ENCODE peak calls at places on chromosomes 2 and 18, in ten cellular contexts. D, J, M, R, K, T, O, P, I and E are unnamed samples.

GRCh38 chr2:44740678-44741077 is 200.8 kb upstream of the SIX3 start:
- DNase-seq in D (no peak), J (no peak), M (no peak), R (no peak), K (no peak), T (no peak), O (no peak), P (no peak), I (no peak), E (no peak)

GRCh38 chr2:214593723-214594122 is 182.9 kb downstream of the VWC2L start:
- DNase-seq in D (no peak), J (no peak), M (no peak), R (no peak), K (no peak), T (no peak), O (no peak), P (no peak), I (no peak), E (no peak)

GRCh38 chr2:233938676-233939370 is 21.6 kb downstream of the TRPM8 start:
- DNase-seq in D (no peak), J (no peak), M (no peak), R (no peak), K (no peak), T (no peak), O (no peak), P (peak), I (no peak), E (no peak)

GRCh38 chr2:64609229-64609994 is 44.3 kb downstream of the SERTAD2 start:
- DNase-seq in D (no peak), J (peak), M (peak), R (peak), K (peak), T (peak), O (no peak), P (peak), I (no peak), E (peak)

GRCh38 chr2:99550368-99550767 is 60.6 kb upstream of the REV1 start:
- DNase-seq in D (no peak), J (no peak), M (no peak), R (no peak), K (no peak), T (no peak), O (no peak), P (no peak), I (no peak), E (no peak)

GRCh38 chr2:229921101-229921891 is 513 bp downstream of the TRIP12 start:
- DNase-seq in D (no peak), J (peak), M (peak), R (peak), K (peak), T (peak), O (peak), P (peak), I (peak), E (no peak)

GRCh38 chr2:9972621-9973445 is 21.3 kb downstream of the GRHL1 start:
- DNase-seq in D (no peak), J (no peak), M (no peak), R (no peak), K (no peak), T (no peak), O (no peak), P (no peak), I (no peak), E (no peak)

GRCh38 chr2:150878347-150878746 is 383.3 kb downstream of the RBM43 start:
- DNase-seq in D (no peak), J (no peak), M (no peak), R (no peak), K (no peak), T (no peak), O (no peak), P (no peak), I (no peak), E (no peak)

GRCh38 chr2:833180-833579 is 117.5 kb upstream of the SNTG2 start:
- DNase-seq in D (no peak), J (no peak), M (no peak), R (peak), K (no peak), T (no peak), O (no peak), P (no peak), I (no peak), E (peak)

GRCh38 chr2:33111002-33111446 is 164.3 kb downstream of the LTBP1 start:
- DNase-seq in D (no peak), J (no peak), M (no peak), R (no peak), K (no peak), T (no peak), O (no peak), P (no peak), I (no peak), E (no peak)

GRCh38 chr2:71455741-71456569 is 2.6 kb downstream of the DYSF start:
- DNase-seq in D (no peak), J (no peak), M (no peak), R (no peak), K (no peak), T (peak), O (no peak), P (no peak), I (no peak), E (no peak)

GRCh38 chr2:134640494-134640893 is 78.3 kb downstream of the TMEM163 start:
- DNase-seq in D (no peak), J (no peak), M (no peak), R (no peak), K (no peak), T (no peak), O (no peak), P (no peak), I (no peak), E (no peak)

GRCh38 chr18:43887491-43887890 is 610.2 kb upstream of the SYT4 start:
- DNase-seq in D (no peak), J (no peak), M (no peak), R (no peak), K (no peak), T (no peak), O (no peak), P (no peak), I (no peak), E (no peak)

GRCh38 chr2:45345331-45346305 is 265.4 kb downstream of the SRBD1 start:
- DNase-seq in D (no peak), J (no peak), M (no peak), R (no peak), K (no peak), T (no peak), O (no peak), P (no peak), I (no peak), E (no peak)

GRCh38 chr2:54310314-54310713 is 54.3 kb upstream of the TSPYL6 start:
- DNase-seq in D (no peak), J (no peak), M (no peak), R (no peak), K (no peak), T (no peak), O (no peak), P (no peak), I (no peak), E (no peak)

GRCh38 chr18:47163241-47163640 is 12.9 kb downstream of the IER3IP1 start:
- DNase-seq in D (no peak), J (no peak), M (no peak), R (no peak), K (no peak), T (no peak), O (no peak), P (no peak), I (no peak), E (no peak)

GRCh38 chr2:11930211-11930761 is 183.9 kb downstream of the LPIN1 start:
- DNase-seq in D (no peak), J (no peak), M (no peak), R (no peak), K (no peak), T (no peak), O (no peak), P (no peak), I (no peak), E (peak)

GRCh38 chr2:85717308-85718005 is 23.3 kb downstream of the GNLY start:
- DNase-seq in D (no peak), J (no peak), M (no peak), R (no peak), K (no peak), T (no peak), O (no peak), P (no peak), I (peak), E (no peak)

GRCh38 chr2:99771691-99772333 is 282.0 kb upstream of the REV1 start:
- DNase-seq in D (no peak), J (no peak), M (no peak), R (no peak), K (no peak), T (no peak), O (no peak), P (no peak), I (no peak), E (no peak)

GRCh38 chr2:26840937-26841610 is 6.9 kb upstream of the DPYSL5 start:
- DNase-seq in D (no peak), J (no peak), M (no peak), R (peak), K (peak), T (peak), O (no peak), P (no peak), I (peak), E (no peak)

GRCh38 chr2:145091967-145092366 is 572.0 kb upstream of the ZEB2 start:
- DNase-seq in D (no peak), J (no peak), M (no peak), R (no peak), K (no peak), T (no peak), O (no peak), P (no peak), I (no peak), E (no peak)

GRCh38 chr2:71950256-71951066 is 197.2 kb downstream of the CYP26B1 start:
- DNase-seq in D (no peak), J (no peak), M (no peak), R (no peak), K (no peak), T (peak), O (no peak), P (no peak), I (no peak), E (no peak)

GRCh38 chr2:169491378-169491777 is 12.1 kb downstream of the BBS5 start:
- DNase-seq in D (no peak), J (no peak), M (no peak), R (no peak), K (no peak), T (no peak), O (no peak), P (no peak), I (no peak), E (no peak)

GRCh38 chr2:80429251-80429650 is 124.7 kb upstream of the LRRTM1 start:
- DNase-seq in D (no peak), J (no peak), M (no peak), R (no peak), K (no peak), T (no peak), O (no peak), P (no peak), I (peak), E (no peak)

GRCh38 chr2:234241656-234242445 is 191.3 kb downstream of the SPP2 start:
- DNase-seq in D (no peak), J (no peak), M (no peak), R (no peak), K (peak), T (no peak), O (no peak), P (no peak), I (no peak), E (no peak)

GRCh38 chr18:23703987-23704384 is 14.7 kb downstream of the LAMA3 start:
- DNase-seq in D (no peak), J (no peak), M (no peak), R (no peak), K (no peak), T (no peak), O (no peak), P (no peak), I (no peak), E (no peak)

GRCh38 chr2:156956161-156956560 is 301.3 kb upstream of the GALNT5 start:
- DNase-seq in D (no peak), J (no peak), M (no peak), R (no peak), K (no peak), T (no peak), O (no peak), P (no peak), I (no peak), E (no peak)

GRCh38 chr2:74566423-74567085 is 12.0 kb downstream of the DOK1 start:
- DNase-seq in D (no peak), J (no peak), M (no peak), R (peak), K (no peak), T (no peak), O (no peak), P (no peak), I (no peak), E (no peak)

GRCh38 chr2:119775102-119775501 is 15.4 kb downstream of the PTPN4 start:
- DNase-seq in D (no peak), J (no peak), M (no peak), R (no peak), K (no peak), T (no peak), O (no peak), P (no peak), I (no peak), E (no peak)

GRCh38 chr2:65299246-65299645 is 71.6 kb downstream of the ACTR2 start:
- DNase-seq in D (no peak), J (no peak), M (peak), R (peak), K (no peak), T (no peak), O (no peak), P (no peak), I (no peak), E (peak)

GRCh38 chr2:68465081-68465916 is 1.8 kb downstream of the FBXO48 start:
- DNase-seq in D (no peak), J (peak), M (no peak), R (peak), K (no peak), T (no peak), O (no peak), P (no peak), I (no peak), E (no peak)

GRCh38 chr2:65017335-65017734 is 28.1 kb downstream of the SLC1A4 start:
- DNase-seq in D (no peak), J (no peak), M (no peak), R (no peak), K (no peak), T (no peak), O (no peak), P (no peak), I (no peak), E (peak)